ENCODE peak calls at places on chromosomes 16 and 17, in ten cellular contexts. I is NCI-H1105 treated with DMSO at 0.1 percent for 48 hours; D is NCI-H1092 treated with DMSO at 0.1 percent for 48 hours; R is stimulated activated CD8-positive, alpha-beta memory T cell treated with anti-CD3 and anti-CD28 coated beads, Interleukin-4, amount 100 ng/mL, for 24 hours; A is foreskin fibroblast; Q is AG09309; P is substantia nigra; B is amniotic epithelial cell; N is activated naive CD8-positive, alpha-beta T cell treated with anti-CD3 and anti-CD28 coated beads, Interleukin-2, amount 50 U/mL, for 24 hours; J is caudate nucleus. T is an unnamed sample.

GRCh38 chr16:89958068-89958467 is 9.5 kb downstream of the DEF8 start:
- DNase-seq in B (peak; percentile 26), D (no peak), I (no peak), N (peak; percentile 16), R (no peak), Q (no peak), J (no peak), A (peak; percentile 35), P (no peak), T (no peak)

GRCh38 chr16:48605518-48606110 is 4.4 kb downstream of the N4BP1 start:
- DNase-seq in P (no peak), D (no peak), N (no peak), A (peak; percentile 27), J (no peak), B (peak; percentile 56), R (no peak), I (no peak), Q (no peak), T (no peak)

GRCh38 chr17:1714980-1715802 is 5.0 kb upstream of the TLCD2 start:
- DNase-seq in N (peak; percentile 57), D (no peak), Q (peak; percentile 73), B (peak; percentile 85), R (no peak), J (peak; percentile 38), I (no peak), P (peak; percentile 83), A (peak; percentile 98), T (peak; percentile 87)

GRCh38 chr16:69924041-69924775 is 26.9 kb upstream of the CLEC18A start:
- DNase-seq in N (no peak), J (no peak), A (no peak), D (no peak), I (no peak), Q (no peak), P (no peak), B (no peak), R (no peak), T (no peak)

GRCh38 chr16:75108792-75109731 is 7.5 kb downstream of the LDHD start:
- DNase-seq in J (peak; percentile 57), N (peak; percentile 84), D (peak; percentile 59), R (peak; percentile 54), I (no peak), B (peak; percentile 95), Q (peak; percentile 67), A (peak; percentile 96), P (peak; percentile 89), T (peak; percentile 73)

GRCh38 chr17:1627987-1628855 is at the start of gene SLC43A2:
- DNase-seq in I (peak; percentile 62), N (peak; percentile 83), R (peak; percentile 69), Q (no peak), J (peak; percentile 86), P (peak; percentile 79), D (peak; percentile 75), B (peak; percentile 63), A (peak; percentile 91), T (peak; percentile 40)

GRCh38 chr17:77312786-77313599 is 172.2 kb downstream of the SEC14L1 start:
- DNase-seq in P (no peak), B (peak; percentile 53), R (no peak), I (no peak), Q (no peak), A (peak; percentile 92), J (peak; percentile 54), N (no peak), D (no peak), T (peak; percentile 55)

GRCh38 chr17:1455291-1455747 is 713 bp downstream of the CRK start:
- DNase-seq in D (peak; percentile 36), A (peak; percentile 89), Q (peak; percentile 28), P (peak; percentile 48), R (no peak), I (peak; percentile 7), J (no peak), B (peak; percentile 41), N (peak; percentile 53), T (peak; percentile 58)

GRCh38 chr17:47864791-47865216 is 13.8 kb upstream of the SP6 start:
- DNase-seq in B (no peak), A (peak; percentile 60), J (no peak), R (no peak), D (no peak), P (no peak), I (peak; percentile 10), Q (no peak), N (no peak), T (peak; percentile 25)

GRCh38 chr16:75311383-75311938 is 60.0 kb upstream of the BCAR1 start:
- DNase-seq in D (no peak), Q (no peak), N (no peak), P (no peak), J (no peak), A (no peak), I (no peak), B (peak; percentile 24), R (no peak), T (no peak)

GRCh38 chr16:48613061-48613957 is 3.3 kb upstream of the N4BP1 start:
- DNase-seq in P (no peak), B (peak; percentile 89), A (peak; percentile 41), I (no peak), D (no peak), R (peak; percentile 37), J (no peak), Q (no peak), N (peak; percentile 61), T (peak; percentile 58)

GRCh38 chr17:29613856-29614255 is 8.9 kb downstream of the CORO6 start:
- DNase-seq in Q (no peak), A (no peak), P (no peak), N (no peak), D (no peak), R (no peak), J (no peak), I (no peak), B (no peak), T (no peak)

GRCh38 chr17:31388770-31389672 is 2.5 kb upstream of the RAB11FIP4 start:
- DNase-seq in R (peak; percentile 36), A (peak; percentile 45), B (no peak), P (peak; percentile 17), J (no peak), I (peak; percentile 28), Q (no peak), D (peak; percentile 48), N (peak; percentile 56), T (no peak)

GRCh38 chr16:46801428-46802049 is 29.4 kb downstream of the C16orf87 start:
- DNase-seq in P (no peak), I (peak; percentile 71), D (peak; percentile 43), R (no peak), N (no peak), J (no peak), B (peak; percentile 34), A (peak; percentile 28), Q (no peak), T (no peak)

GRCh38 chr16:57601801-57602478 is 26.5 kb upstream of the ADGRG1 start:
- DNase-seq in Q (no peak), A (no peak), P (no peak), R (peak; percentile 38), B (peak; percentile 78), J (no peak), D (peak; percentile 75), N (peak; percentile 62), I (peak; percentile 12), T (no peak)

GRCh38 chr16:1105888-1106620 is 10.0 kb upstream of the C1QTNF8 start:
- DNase-seq in P (peak; percentile 68), A (peak; percentile 75), D (peak; percentile 40), J (peak; percentile 61), R (peak; percentile 42), I (peak; percentile 12), B (peak; percentile 20), N (peak; percentile 59), Q (no peak), T (peak; percentile 16)

GRCh38 chr16:73046484-73047214 is 1.3 kb downstream of the ZFHX3 start:
- DNase-seq in N (no peak), Q (no peak), D (no peak), R (no peak), P (no peak), B (no peak), J (no peak), A (no peak), I (no peak), T (no peak)

GRCh38 chr17:79075433-79075805 is 795 bp downstream of the ENGASE start:
- DNase-seq in B (no peak), Q (no peak), A (peak; percentile 42), R (no peak), N (peak; percentile 34), J (no peak), P (no peak), I (no peak), D (no peak), T (no peak)

GRCh38 chr17:75927286-75927922 is 13.4 kb downstream of the FBF1 start:
- DNase-seq in Q (no peak), P (no peak), I (no peak), B (peak; percentile 23), D (peak; percentile 16), A (peak; percentile 14), N (no peak), R (no peak), J (no peak), T (no peak)

GRCh38 chr16:53829186-53829747 is 125.3 kb downstream of the FTO start:
- DNase-seq in N (no peak), A (peak; percentile 51), Q (no peak), I (no peak), R (no peak), J (no peak), B (peak; percentile 55), D (no peak), P (no peak), T (no peak)

GRCh38 chr16:78906135-78906534 is 694.4 kb downstream of the MAF start:
- DNase-seq in J (no peak), Q (no peak), P (no peak), I (no peak), D (no peak), N (no peak), A (no peak), R (no peak), B (no peak), T (no peak)

GRCh38 chr16:88941933-88942909 is 34.8 kb downstream of the CBFA2T3 start:
- DNase-seq in R (peak; percentile 34), Q (no peak), B (no peak), I (peak; percentile 6), N (peak; percentile 74), A (peak; percentile 55), J (no peak), D (peak; percentile 34), P (no peak), T (no peak)

T was measured in GM04504.